ENCODE peak calls at places on chromosome 11, in seven cellular contexts. Y is lung; D is bronchial epithelial cell; H is osteocyte; G is astrocyte of the spinal cord; S is NCI-H446; A is stimulated activated naive CD8-positive, alpha-beta T cell treated with anti-CD3 and anti-CD28 coated beads, Interleukin-15, amount 100 ng/mL, for 72 hours. B is an unnamed sample.

GRCh38 chr11:113048820-113049555 is 87.8 kb downstream of the NCAM1 start:
- DNase-seq in Y (no peak), D (peak; percentile 90), H (no peak), G (peak; percentile 35), S (peak; percentile 23), A (no peak), B (no peak)

GRCh38 chr11:118076754-118077281 is at the start of gene TMPRSS4:
- DNase-seq in Y (peak; percentile 60), D (peak; percentile 94), H (no peak), G (no peak), S (no peak), A (no peak), B (peak; percentile 76)

GRCh38 chr11:78221396-78222315 is 32.9 kb downstream of the USP35 start:
- DNase-seq in Y (no peak), D (no peak), H (peak; percentile 48), G (no peak), S (no peak), A (no peak), B (no peak)

GRCh38 chr11:65496304-65497140 is 2.3 kb upstream of the MALAT1 start:
- DNase-seq in Y (no peak), D (no peak), H (no peak), G (peak; percentile 51), S (peak; percentile 29), A (peak; percentile 54), B (no peak)

GRCh38 chr11:128552783-128553661 is 34.3 kb downstream of the ETS1 start:
- DNase-seq in Y (no peak), D (no peak), H (no peak), G (peak; percentile 21), S (no peak), A (peak; percentile 34), B (no peak)

GRCh38 chr11:63243533-63243932 is at the start of gene SLC22A25:
- DNase-seq in Y (no peak), D (peak; percentile 27), H (no peak), G (no peak), S (no peak), A (no peak), B (no peak)

GRCh38 chr11:17376493-17376892 is 12.0 kb downstream of the KCNJ11 start:
- DNase-seq in Y (no peak), D (peak; percentile 45), H (no peak), G (no peak), S (no peak), A (no peak), B (no peak)

GRCh38 chr11:6538456-6538855 is 41.4 kb downstream of the DNHD1 start:
- DNase-seq in Y (no peak), D (no peak), H (no peak), G (no peak), S (no peak), A (no peak), B (no peak)

B was measured in stomach.